ENCODE peak calls at places on chromosome 22, in ten cellular contexts. N, D, T, P, B, L, E, G, W and U are unnamed samples.

GRCh38 chr22:17896552-17896951 is 122.3 kb upstream of the BID start:
- DNase-seq in N (no peak), D (peak), T (peak), P (no peak), B (no peak), L (no peak), E (no peak), G (peak), W (peak), U (no peak)

GRCh38 chr22:35838849-35839646 is 121.4 kb downstream of the APOL5 start:
- DNase-seq in N (peak), D (peak), T (no peak), P (no peak), B (peak), L (peak), E (no peak), G (peak), W (no peak), U (no peak)

GRCh38 chr22:49015459-49015858 is 812.2 kb downstream of the BRD1 start:
- DNase-seq in N (no peak), D (no peak), T (peak), P (peak), B (no peak), L (no peak), E (peak), G (no peak), W (peak), U (no peak)

GRCh38 chr22:25409240-25409639 is 155.2 kb upstream of the GRK3 start:
- DNase-seq in N (no peak), D (no peak), T (no peak), P (no peak), B (no peak), L (no peak), E (no peak), G (no peak), W (no peak), U (no peak)

GRCh38 chr22:22959147-22959827 is 71.7 kb downstream of the IGLL5 start:
- DNase-seq in N (peak), D (peak), T (peak), P (peak), B (peak), L (peak), E (peak), G (peak), W (peak), U (peak)

GRCh38 chr22:45271667-45272188 is 13.0 kb upstream of the UPK3A start:
- DNase-seq in N (no peak), D (peak), T (no peak), P (no peak), B (no peak), L (no peak), E (no peak), G (no peak), W (no peak), U (no peak)

GRCh38 chr22:45319319-45319675 is 9.6 kb downstream of the FAM118A start:
- DNase-seq in N (no peak), D (peak), T (no peak), P (no peak), B (no peak), L (peak), E (no peak), G (no peak), W (no peak), U (no peak)

GRCh38 chr22:43555561-43556515 is 144.0 kb downstream of the MPPED1 start:
- DNase-seq in N (no peak), D (no peak), T (no peak), P (peak), B (no peak), L (no peak), E (no peak), G (no peak), W (no peak), U (no peak)

GRCh38 chr22:50505776-50506610 is 1.5 kb downstream of the LMF2 start:
- DNase-seq in N (no peak), D (no peak), T (peak), P (no peak), B (no peak), L (no peak), E (no peak), G (no peak), W (no peak), U (no peak)

GRCh38 chr22:33053323-33053722 is 4.9 kb downstream of the SYN3 start:
- DNase-seq in N (no peak), D (no peak), T (no peak), P (no peak), B (no peak), L (no peak), E (no peak), G (no peak), W (no peak), U (no peak)

GRCh38 chr22:49726701-49727101 is 101.0 kb downstream of the BRD1 start:
- DNase-seq in N (no peak), D (no peak), T (no peak), P (peak), B (no peak), L (no peak), E (peak), G (no peak), W (no peak), U (no peak)

GRCh38 chr22:37566329-37566837 is 6.1 kb downstream of the CDC42EP1 start:
- DNase-seq in N (no peak), D (no peak), T (peak), P (no peak), B (no peak), L (no peak), E (peak), G (no peak), W (peak), U (no peak)

GRCh38 chr22:29451863-29452262 is 13.5 kb downstream of the RFPL1 start:
- DNase-seq in N (no peak), D (no peak), T (no peak), P (no peak), B (no peak), L (no peak), E (no peak), G (no peak), W (no peak), U (no peak)

GRCh38 chr22:45962756-45963155 is 14.2 kb downstream of the WNT7B start:
- DNase-seq in N (no peak), D (no peak), T (no peak), P (no peak), B (no peak), L (no peak), E (no peak), G (no peak), W (no peak), U (no peak)

GRCh38 chr22:26646158-26646557 is 11.2 kb upstream of the MIAT start:
- DNase-seq in N (no peak), D (peak), T (no peak), P (no peak), B (no peak), L (peak), E (no peak), G (no peak), W (no peak), U (no peak)

GRCh38 chr22:26648011-26648497 is 9.3 kb upstream of the MIAT start:
- DNase-seq in N (no peak), D (no peak), T (peak), P (no peak), B (no peak), L (no peak), E (no peak), G (peak), W (no peak), U (no peak)

GRCh38 chr22:26643368-26644100 is 13.9 kb upstream of the MIAT start:
- DNase-seq in N (no peak), D (no peak), T (no peak), P (no peak), B (no peak), L (no peak), E (no peak), G (no peak), W (no peak), U (no peak)

GRCh38 chr22:26642465-26643367 is 14.7 kb upstream of the MIAT start:
- DNase-seq in N (no peak), D (no peak), T (peak), P (no peak), B (no peak), L (no peak), E (peak), G (no peak), W (no peak), U (no peak)
- TF ChIP-seq CTCF in N (no peak), D (no peak), T (peak), P (no peak), B (no peak), L (peak), E (peak), G (no peak), W (peak), U (no peak)

GRCh38 chr22:20173246-20173645 is 22.4 kb upstream of the CCDC188 start:
- DNase-seq in N (no peak), D (no peak), T (no peak), P (no peak), B (no peak), L (no peak), E (no peak), G (no peak), W (no peak), U (no peak)

GRCh38 chr22:20175597-20175900 is 24.7 kb upstream of the CCDC188 start:
- DNase-seq in N (no peak), D (peak), T (no peak), P (no peak), B (no peak), L (no peak), E (no peak), G (no peak), W (no peak), U (peak)

GRCh38 chr22:20176421-20177060 is 25.7 kb upstream of the CCDC188 start:
- DNase-seq in N (no peak), D (no peak), T (no peak), P (no peak), B (no peak), L (no peak), E (no peak), G (no peak), W (no peak), U (no peak)

GRCh38 chr22:20173720-20174119 is 22.9 kb upstream of the CCDC188 start:
- DNase-seq in N (no peak), D (no peak), T (no peak), P (no peak), B (no peak), L (no peak), E (no peak), G (no peak), W (no peak), U (no peak)

DNA sequence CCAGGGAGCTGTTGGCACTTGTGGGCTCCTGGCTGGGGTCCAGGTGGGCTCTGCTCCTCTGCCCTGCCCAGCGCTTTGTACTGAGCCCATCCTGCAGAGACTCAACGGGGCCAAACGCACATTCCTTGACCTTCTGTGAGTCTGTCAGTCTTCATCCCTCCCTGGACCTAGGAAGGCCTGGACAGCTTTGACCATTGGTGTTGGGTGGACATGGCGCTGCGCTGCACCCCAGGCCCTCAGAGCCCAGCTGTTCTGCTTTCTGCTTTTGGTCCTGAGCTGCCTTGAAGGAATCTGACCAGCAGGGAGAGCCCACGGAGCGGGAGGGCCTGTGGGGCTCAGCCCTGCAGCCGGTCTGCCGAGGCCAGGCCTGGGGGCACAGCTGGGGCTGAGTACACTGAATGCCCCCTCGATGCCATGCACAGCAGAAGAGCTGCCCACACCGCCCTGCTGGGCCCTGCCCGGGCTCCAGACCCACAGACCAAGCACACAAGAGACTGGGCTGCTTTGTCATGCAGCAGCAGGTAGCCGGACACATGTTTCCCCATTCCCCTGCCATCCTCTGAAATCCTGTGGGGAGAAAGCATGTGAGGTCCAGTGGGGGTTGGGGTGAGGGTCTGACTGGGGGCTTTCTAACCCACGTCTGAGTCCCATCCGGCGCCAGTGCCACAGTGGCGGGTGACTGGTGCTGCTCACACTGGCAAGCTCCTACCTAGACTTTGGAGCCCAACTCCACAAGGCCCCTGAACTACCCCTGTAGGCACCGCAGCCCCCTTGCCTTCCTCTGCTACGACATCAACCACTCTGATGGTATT is 24.1 kb upstream of the CCDC188 start:
- DNase-seq in N (peak), D (no peak), T (no peak), P (no peak), B (no peak), L (no peak), E (no peak), G (no peak), W (no peak), U (no peak)
- TF ChIP-seq CTCF in N (no peak), D (peak), T (peak), P (peak), B (no peak), L (peak), E (no peak), G (peak), W (no peak), U (peak)

GRCh38 chr22:41595703-41596102 is 6.1 kb upstream of the PMM1 start:
- DNase-seq in N (no peak), D (no peak), T (no peak), P (no peak), B (no peak), L (no peak), E (no peak), G (no peak), W (no peak), U (no peak)

GRCh38 chr22:41598081-41598480 is 8.4 kb upstream of the PMM1 start:
- DNase-seq in N (peak), D (peak), T (no peak), P (no peak), B (no peak), L (peak), E (no peak), G (no peak), W (no peak), U (no peak)

GRCh38 chr22:41596776-41597634 is 7.4 kb upstream of the PMM1 start:
- DNase-seq in N (no peak), D (peak), T (peak), P (no peak), B (peak), L (peak), E (peak), G (peak), W (peak), U (no peak)

GRCh38 chr22:41598891-41599635 is 9.4 kb upstream of the PMM1 start:
- DNase-seq in N (no peak), D (no peak), T (no peak), P (no peak), B (no peak), L (no peak), E (no peak), G (no peak), W (no peak), U (no peak)

DNA sequence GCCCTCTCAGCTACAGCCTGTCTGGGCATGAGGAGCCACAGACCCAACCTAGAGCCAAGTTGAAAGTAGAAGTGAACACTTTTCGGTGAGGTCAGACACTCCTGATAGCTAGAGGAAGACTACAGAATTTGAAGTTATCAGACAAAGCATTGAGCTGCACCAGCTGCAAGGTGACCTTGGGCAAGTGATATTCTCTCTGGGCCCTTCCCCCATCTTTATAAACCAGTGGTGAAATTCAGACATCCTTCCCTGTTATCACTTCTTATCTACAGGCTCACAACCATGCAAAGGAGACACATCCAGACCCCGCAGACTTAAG is 8.0 kb upstream of the PMM1 start:
- DNase-seq in N (no peak), D (no peak), T (no peak), P (no peak), B (no peak), L (no peak), E (no peak), G (no peak), W (no peak), U (no peak)
- TF ChIP-seq CTCF in N (peak), D (no peak), T (no peak), P (no peak), B (no peak), L (no peak), E (no peak), G (peak), W (no peak), U (no peak)

GRCh38 chr22:19641254-19641982 is 72.9 kb upstream of the SEPTIN5 start:
- DNase-seq in N (no peak), D (no peak), T (peak), P (no peak), B (no peak), L (no peak), E (peak), G (peak), W (no peak), U (no peak)
- TF ChIP-seq CTCF in N (no peak), D (peak), T (peak), P (no peak), B (peak), L (peak), E (peak), G (peak), W (peak), U (peak)

GRCh38 chr22:24108073-24108472 is 73.2 kb upstream of the SUSD2 start:
- DNase-seq in N (no peak), D (no peak), T (peak), P (no peak), B (no peak), L (no peak), E (no peak), G (no peak), W (no peak), U (no peak)
- TF ChIP-seq CTCF in N (no peak), D (peak), T (peak), P (no peak), B (no peak), L (no peak), E (no peak), G (no peak), W (no peak), U (no peak)